ENCODE peak calls at places on chromosomes 11 and 22, in five cellular contexts. D is tibial artery, I is ovary, Z is gastrocnemius medialis, W is PC-9. R is an unnamed sample.

GRCh38 chr11:765025-765801 is 12.1 kb downstream of the GATD1 start:
- DNase-seq in W (peak; percentile 67), I (peak; percentile 49), D (no peak), Z (peak; percentile 54), R (no peak)

GRCh38 chr11:118618115-118618990 is 10.9 kb downstream of the PHLDB1 start:
- DNase-seq in W (no peak), D (peak; percentile 83), I (peak; percentile 76), Z (no peak), R (no peak)

GRCh38 chr11:111778047-111778558 is 11.9 kb upstream of the PPP2R1B start:
- DNase-seq in Z (no peak), D (no peak), I (no peak), W (no peak), R (no peak)

GRCh38 chr11:133347988-133348387 is 184.3 kb downstream of the OPCML start:
- DNase-seq in Z (no peak), I (no peak), D (no peak), W (no peak), R (no peak)

GRCh38 chr22:21047035-21047661 is 1.4 kb downstream of the LRRC74B start:
- DNase-seq in D (no peak), I (no peak), W (no peak), Z (no peak), R (no peak)

GRCh38 chr11:35927730-35928129 is 16.1 kb upstream of the LDLRAD3 start:
- DNase-seq in I (peak; percentile 33), W (peak; percentile 95), Z (peak; percentile 95), D (peak; percentile 62), R (no peak)

GRCh38 chr22:36628561-36629060 is 74.9 kb downstream of the CACNG2 start:
- DNase-seq in Z (no peak), I (no peak), D (no peak), W (no peak), R (no peak)

GRCh38 chr11:124329787-124330478 is 9.9 kb upstream of the OR8D2 start:
- DNase-seq in W (no peak), Z (no peak), D (no peak), I (no peak), R (no peak)

GRCh38 chr11:285021-285893 is 3.7 kb upstream of the PGGHG start:
- DNase-seq in I (no peak), D (no peak), W (no peak), Z (no peak), R (no peak)

GRCh38 chr11:128690746-128691091 is 3.2 kb upstream of the FLI1 start:
- DNase-seq in D (peak; percentile 50), I (no peak), Z (no peak), W (no peak), R (no peak)

GRCh38 chr11:128692750-128693578 is 908 bp upstream of the FLI1 start:
- DNase-seq in D (no peak), Z (no peak), W (no peak), I (no peak), R (no peak)

GRCh38 chr11:128689946-128690745 is 3.7 kb upstream of the FLI1 start:
- DNase-seq in Z (no peak), I (no peak), D (no peak), W (no peak), R (no peak)

GRCh38 chr11:128689586-128689945 is 4.3 kb upstream of the FLI1 start:
- DNase-seq in Z (no peak), I (no peak), D (no peak), W (no peak), R (no peak)

DNA sequence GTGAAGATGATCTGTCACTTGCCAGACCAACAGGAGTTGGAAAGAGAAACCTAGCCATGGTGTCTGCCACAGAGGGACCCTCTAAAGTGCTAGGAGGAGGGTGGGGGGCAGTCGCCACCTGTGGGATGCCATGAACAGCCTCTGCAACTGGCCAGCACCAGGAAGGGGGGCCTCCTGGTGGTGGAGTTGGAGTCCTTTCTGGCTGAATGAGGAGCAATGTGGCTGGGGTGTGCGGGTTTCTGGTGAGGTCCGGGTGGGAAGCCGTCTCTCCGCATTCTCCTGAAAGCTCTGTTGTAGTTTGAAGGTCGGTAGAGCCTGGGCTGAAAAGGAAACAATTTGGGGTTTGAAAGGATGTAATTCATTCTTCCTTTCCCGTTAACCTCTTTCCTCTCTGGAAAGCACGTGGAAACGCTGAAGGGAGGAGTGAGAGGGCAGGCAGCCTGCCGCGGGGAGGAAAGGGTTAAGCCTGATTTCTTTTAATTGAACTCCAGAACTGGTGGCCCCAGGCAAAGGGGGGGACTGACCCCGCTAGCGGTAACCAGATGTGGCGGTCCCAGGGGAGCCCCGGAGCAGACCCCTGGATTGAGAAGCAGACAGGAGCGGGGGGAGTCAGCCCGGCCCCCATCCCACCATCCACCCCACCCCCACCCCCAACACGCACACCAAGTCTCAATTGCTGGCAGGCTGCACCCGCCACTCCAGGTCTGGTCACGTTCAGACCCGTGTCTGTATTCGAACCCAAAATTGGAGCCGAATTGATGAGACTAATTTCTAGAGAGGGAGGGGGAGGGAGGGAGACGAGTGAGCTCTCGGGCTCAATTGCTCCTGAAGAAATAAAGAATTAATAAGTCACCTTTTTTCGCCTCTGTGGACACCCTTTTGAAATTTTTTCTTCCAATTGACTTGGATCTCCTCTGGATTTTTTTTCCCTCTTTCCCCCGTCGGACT is 1.8 kb upstream of the FLI1 start:
- DNase-seq in W (no peak), I (no peak), Z (no peak), D (no peak), R (no peak)
- TF ChIP-seq CTCF in W (no peak), I (no peak), Z (peak; percentile 9), D (no peak), R (no peak)

GRCh38 chr11:61847914-61848581 is 19.9 kb downstream of the FADS2 start:
- DNase-seq in Z (no peak), D (no peak), I (no peak), W (no peak), R (no peak)
- H3K27ac ChIP-seq in Z (no peak overlapping the region), D (no peak overlapping the region), I (no peak overlapping the region), W (no peak overlapping the region), R (no peak overlapping the region)

GRCh38 chr22:49306632-49306975 is 521.1 kb downstream of the BRD1 start:
- DNase-seq in D (peak; percentile 5), W (no peak), Z (no peak), I (no peak), R (no peak)

GRCh38 chr22:49307071-49307830 is 520.4 kb downstream of the BRD1 start:
- DNase-seq in D (peak; percentile 13), Z (no peak), W (no peak), I (no peak), R (no peak)

GRCh38 chr22:49303781-49304461 is 523.8 kb downstream of the BRD1 start:
- DNase-seq in W (no peak), I (no peak), D (peak; percentile 13), Z (no peak), R (no peak)

GRCh38 chr22:49305966-49306631 is 521.6 kb downstream of the BRD1 start:
- DNase-seq in Z (no peak), I (no peak), D (no peak), W (no peak), R (no peak)

DNA sequence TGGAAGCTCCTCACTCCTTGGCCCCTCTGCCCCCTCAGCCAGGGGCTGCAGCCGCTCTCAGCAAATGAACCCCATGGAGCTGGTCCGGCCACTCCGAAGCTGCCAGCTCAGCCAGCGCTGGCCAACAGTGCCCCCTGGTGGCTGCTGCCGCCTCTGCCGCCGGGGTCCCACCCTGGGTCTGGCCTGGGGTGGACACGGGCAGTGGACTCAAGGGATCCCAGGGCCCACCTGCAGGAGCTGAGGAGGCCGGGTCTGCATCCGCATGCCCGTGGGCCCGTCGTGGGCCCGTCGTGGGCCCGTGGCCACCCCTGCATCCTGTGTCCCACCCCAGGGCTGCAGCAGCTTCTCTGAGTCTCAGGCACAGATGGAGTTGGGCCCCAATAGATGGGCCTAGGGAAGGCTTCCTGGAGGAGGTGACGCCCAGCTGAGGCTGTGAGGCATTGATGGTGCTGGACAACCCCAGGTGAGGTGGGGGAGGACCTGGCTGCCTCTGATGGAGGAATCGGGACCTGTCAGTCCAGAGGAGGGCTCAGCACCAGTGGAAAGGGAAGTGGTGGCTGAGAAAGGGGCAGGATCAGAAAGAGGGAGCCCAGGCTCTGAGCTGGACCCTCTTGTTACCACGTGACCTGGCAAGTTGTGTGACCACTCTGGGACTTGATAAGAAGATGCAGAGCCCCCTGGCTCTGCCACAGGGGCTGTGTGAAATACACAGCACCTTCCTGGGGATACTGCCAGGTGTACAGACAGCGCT is 522.3 kb downstream of the BRD1 start:
- DNase-seq in D (peak; percentile 19), W (peak; percentile 60), Z (no peak), I (peak; percentile 62), R (no peak)
- H3K4me3 ChIP-seq in D (no peak overlapping the region), W (no peak overlapping the region), Z (no peak overlapping the region), I (no peak overlapping the region), R (peak overlapping the region; percentile 40)

DNA sequence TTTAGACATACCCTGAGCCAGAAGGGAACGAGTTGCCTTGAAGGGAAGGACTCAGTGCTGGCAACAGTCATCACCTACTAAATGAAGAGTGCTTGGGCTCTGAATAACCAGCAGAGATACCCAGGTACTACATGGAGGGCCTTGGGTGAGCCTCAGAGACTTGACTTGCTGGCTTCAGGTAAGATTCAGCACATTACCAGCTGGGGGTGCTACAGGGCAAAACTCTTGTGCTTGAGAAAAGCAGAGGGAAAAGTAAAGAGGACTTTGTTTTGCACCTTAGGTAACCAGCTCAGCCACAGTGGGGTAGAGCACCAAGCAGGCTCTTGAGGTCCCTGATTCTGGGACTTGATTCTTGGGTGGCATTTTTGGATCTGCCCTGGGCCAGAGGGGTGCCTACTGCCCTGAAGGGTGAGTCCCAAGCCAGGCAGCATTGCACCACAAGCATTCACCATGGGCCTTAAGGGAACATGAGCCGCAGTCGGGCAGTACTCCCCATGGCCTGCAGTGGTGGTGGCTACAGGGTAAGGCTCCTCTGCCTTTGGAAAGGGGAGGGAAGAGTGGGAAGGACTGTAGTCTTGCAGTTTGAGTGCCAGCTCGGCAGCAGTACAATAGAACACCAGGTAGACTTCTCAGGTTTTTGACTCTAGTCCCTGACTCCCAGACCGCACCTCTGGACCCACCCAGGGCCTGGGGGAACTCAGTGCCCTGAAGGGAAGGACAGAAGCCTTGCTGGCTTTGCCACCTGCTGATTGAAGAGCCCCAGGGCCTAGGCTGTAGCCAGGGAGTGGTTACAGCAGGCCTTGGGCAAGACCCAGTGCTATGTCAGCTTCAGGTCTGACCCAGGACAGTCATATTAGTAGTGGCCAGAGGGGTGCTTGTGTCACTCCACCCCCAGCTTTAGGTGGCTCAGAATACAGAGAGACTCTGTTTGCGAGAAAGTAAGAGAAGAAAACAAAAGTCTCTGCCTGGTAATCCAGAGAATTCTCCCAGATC is 22.7 kb upstream of the PLEKHA7 start:
- DNase-seq in W (no peak), Z (no peak), D (no peak), I (no peak), R (no peak)
- TF ChIP-seq CTCF in W (no peak), Z (no peak), D (no peak), I (no peak), R (no peak)

GRCh38 chr11:33703771-33704170 is 3.1 kb upstream of the C11orf91 start:
- DNase-seq in I (no peak), Z (peak; percentile 85), W (peak; percentile 73), D (no peak), R (no peak)
- H3K27ac ChIP-seq in I (no peak overlapping the region), Z (peak overlapping the region; percentile 85), W (peak overlapping the region; percentile 68), D (no peak overlapping the region), R (no peak overlapping the region)

DNA sequence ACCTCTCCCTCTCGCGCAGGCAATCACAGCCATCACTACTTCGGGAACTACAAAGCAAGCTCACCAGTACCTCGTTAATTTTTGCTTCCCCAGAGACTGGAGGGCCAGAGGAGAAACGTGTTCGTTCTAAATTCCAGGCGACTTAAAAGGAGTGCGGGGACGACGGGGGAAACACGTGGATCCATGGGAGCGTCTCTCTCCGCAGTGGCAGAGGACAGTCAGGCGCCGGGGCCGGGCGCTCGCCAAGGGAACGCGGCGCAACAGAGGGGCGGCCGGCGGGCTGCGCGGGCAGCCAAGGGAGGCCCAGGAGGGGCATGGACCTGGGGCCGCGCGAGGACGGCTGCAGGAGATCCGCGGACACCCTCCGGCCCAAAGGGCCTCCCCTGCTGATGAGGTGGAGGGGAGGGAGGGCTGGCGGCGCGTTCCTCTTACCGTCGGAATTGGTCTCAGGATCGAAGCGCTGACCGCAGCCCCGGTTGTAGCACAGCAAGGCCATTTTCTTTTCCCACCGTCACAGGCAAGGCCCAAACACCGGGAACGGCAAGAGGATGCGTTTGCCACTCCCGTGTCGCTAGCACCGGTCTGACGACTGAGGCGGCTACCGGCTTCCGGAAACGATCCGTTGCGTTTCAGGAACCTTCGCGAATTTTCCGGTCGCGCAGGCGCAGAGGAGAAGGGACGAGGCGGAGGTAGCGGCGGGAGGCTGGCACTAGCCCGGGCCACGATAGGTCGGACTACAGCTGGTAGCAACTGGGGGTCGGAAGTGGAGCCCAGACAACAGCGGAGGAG is at the start of gene CHORDC1:
- DNase-seq in Z (peak; percentile 84), I (peak; percentile 90), W (peak; percentile 88), D (peak; percentile 88), R (peak; percentile 39)
- H3K4me3 ChIP-seq in Z (peak within 1 kb of the TSS; percentile 72), I (peak within 1 kb of the TSS; percentile 86), W (peak within 1 kb of the TSS; percentile 88), D (peak within 1 kb of the TSS; percentile 96), R (peak within 1 kb of the TSS; percentile 77)

R was measured in thoracic aorta.